ENCODE peak calls at places on chromosomes 6 and 20, in four cellular contexts. One of them, this sample, is unnamed.
A peak's percentile ranks its signal among the peaks of the same experiment; 100 is the strongest.

GRCh38 chr20:3784226-3784853 is 2.2 kb downstream of the CENPB start:
- DNase-seq in stimulated activated CD4-positive, alpha-beta T cell treated with anti-CD3 and anti-CD28 coated beads, Interleukin-15, amount 100 ng/mL, for 1 hour: no peak
- DNase-seq in CD4-positive, alpha-beta T cell: no peak
- DNase-seq in stimulated activated CD8-positive, alpha-beta memory T cell treated with anti-CD3 and anti-CD28 coated beads, Interleukin-2, amount 100 ng/mL, for 1 hour: no peak
- DNase-seq in this sample: no peak

GRCh38 chr6:1560281-1561058 is 49.2 kb upstream of the FOXC1 start:
- DNase-seq in stimulated activated CD4-positive, alpha-beta T cell treated with anti-CD3 and anti-CD28 coated beads, Interleukin-15, amount 100 ng/mL, for 1 hour: no peak
- DNase-seq in CD4-positive, alpha-beta T cell: no peak
- DNase-seq in stimulated activated CD8-positive, alpha-beta memory T cell treated with anti-CD3 and anti-CD28 coated beads, Interleukin-2, amount 100 ng/mL, for 1 hour: no peak
- DNase-seq in this sample: no peak

GRCh38 chr6:139407718-139408222 is 33.3 kb upstream of the CITED2 start:
- DNase-seq in stimulated activated CD4-positive, alpha-beta T cell treated with anti-CD3 and anti-CD28 coated beads, Interleukin-15, amount 100 ng/mL, for 1 hour: no peak
- DNase-seq in CD4-positive, alpha-beta T cell: no peak
- DNase-seq in stimulated activated CD8-positive, alpha-beta memory T cell treated with anti-CD3 and anti-CD28 coated beads, Interleukin-2, amount 100 ng/mL, for 1 hour: no peak
- DNase-seq in this sample: no peak

GRCh38 chr20:31394900-31395299 is 4.5 kb upstream of the DEFB119 start:
- DNase-seq in stimulated activated CD4-positive, alpha-beta T cell treated with anti-CD3 and anti-CD28 coated beads, Interleukin-15, amount 100 ng/mL, for 1 hour: no peak
- DNase-seq in CD4-positive, alpha-beta T cell: no peak
- DNase-seq in stimulated activated CD8-positive, alpha-beta memory T cell treated with anti-CD3 and anti-CD28 coated beads, Interleukin-2, amount 100 ng/mL, for 1 hour: no peak
- DNase-seq in this sample: no peak

GRCh38 chr6:10402648-10403311 is 12.1 kb downstream of the TFAP2A start:
- DNase-seq in stimulated activated CD4-positive, alpha-beta T cell treated with anti-CD3 and anti-CD28 coated beads, Interleukin-15, amount 100 ng/mL, for 1 hour: no peak
- DNase-seq in CD4-positive, alpha-beta T cell: no peak
- DNase-seq in stimulated activated CD8-positive, alpha-beta memory T cell treated with anti-CD3 and anti-CD28 coated beads, Interleukin-2, amount 100 ng/mL, for 1 hour: no peak
- DNase-seq in this sample: no peak

GRCh38 chr20:45685896-45686295 is 15.9 kb upstream of the WFDC11 start:
- DNase-seq in stimulated activated CD4-positive, alpha-beta T cell treated with anti-CD3 and anti-CD28 coated beads, Interleukin-15, amount 100 ng/mL, for 1 hour: no peak
- DNase-seq in CD4-positive, alpha-beta T cell: no peak
- DNase-seq in stimulated activated CD8-positive, alpha-beta memory T cell treated with anti-CD3 and anti-CD28 coated beads, Interleukin-2, amount 100 ng/mL, for 1 hour: no peak
- DNase-seq in this sample: no peak

GRCh38 chr6:12418946-12419345 is 128.8 kb downstream of the EDN1 start:
- DNase-seq in stimulated activated CD4-positive, alpha-beta T cell treated with anti-CD3 and anti-CD28 coated beads, Interleukin-15, amount 100 ng/mL, for 1 hour: no peak
- DNase-seq in CD4-positive, alpha-beta T cell: no peak
- DNase-seq in stimulated activated CD8-positive, alpha-beta memory T cell treated with anti-CD3 and anti-CD28 coated beads, Interleukin-2, amount 100 ng/mL, for 1 hour: no peak
- DNase-seq in this sample: no peak

GRCh38 chr6:159151266-159151855 is 17.8 kb upstream of the FNDC1 start:
- DNase-seq in stimulated activated CD4-positive, alpha-beta T cell treated with anti-CD3 and anti-CD28 coated beads, Interleukin-15, amount 100 ng/mL, for 1 hour: no peak
- DNase-seq in CD4-positive, alpha-beta T cell: peak; percentile 26
- DNase-seq in stimulated activated CD8-positive, alpha-beta memory T cell treated with anti-CD3 and anti-CD28 coated beads, Interleukin-2, amount 100 ng/mL, for 1 hour: peak; percentile 4
- DNase-seq in this sample: no peak

GRCh38 chr20:40197744-40198143 is 491.3 kb downstream of the MAFB start:
- DNase-seq in stimulated activated CD4-positive, alpha-beta T cell treated with anti-CD3 and anti-CD28 coated beads, Interleukin-15, amount 100 ng/mL, for 1 hour: no peak
- DNase-seq in CD4-positive, alpha-beta T cell: no peak
- DNase-seq in stimulated activated CD8-positive, alpha-beta memory T cell treated with anti-CD3 and anti-CD28 coated beads, Interleukin-2, amount 100 ng/mL, for 1 hour: no peak
- DNase-seq in this sample: no peak

GRCh38 chr6:168029459-168030217 is 32.2 kb downstream of the KIF25 start:
- DNase-seq in stimulated activated CD4-positive, alpha-beta T cell treated with anti-CD3 and anti-CD28 coated beads, Interleukin-15, amount 100 ng/mL, for 1 hour: no peak
- DNase-seq in CD4-positive, alpha-beta T cell: no peak
- DNase-seq in stimulated activated CD8-positive, alpha-beta memory T cell treated with anti-CD3 and anti-CD28 coated beads, Interleukin-2, amount 100 ng/mL, for 1 hour: no peak
- DNase-seq in this sample: no peak

GRCh38 chr6:105259912-105260889 is 80.4 kb upstream of the POPDC3 start:
- DNase-seq in stimulated activated CD4-positive, alpha-beta T cell treated with anti-CD3 and anti-CD28 coated beads, Interleukin-15, amount 100 ng/mL, for 1 hour: no peak
- DNase-seq in CD4-positive, alpha-beta T cell: no peak
- DNase-seq in stimulated activated CD8-positive, alpha-beta memory T cell treated with anti-CD3 and anti-CD28 coated beads, Interleukin-2, amount 100 ng/mL, for 1 hour: no peak
- DNase-seq in this sample: no peak

GRCh38 chr20:41098703-41099250 is 38.6 kb upstream of the PLCG1 start:
- DNase-seq in stimulated activated CD4-positive, alpha-beta T cell treated with anti-CD3 and anti-CD28 coated beads, Interleukin-15, amount 100 ng/mL, for 1 hour: no peak
- DNase-seq in CD4-positive, alpha-beta T cell: no peak
- DNase-seq in stimulated activated CD8-positive, alpha-beta memory T cell treated with anti-CD3 and anti-CD28 coated beads, Interleukin-2, amount 100 ng/mL, for 1 hour: no peak
- DNase-seq in this sample: no peak

GRCh38 chr20:53085720-53086119 is 113.6 kb downstream of the TSHZ2 start:
- DNase-seq in stimulated activated CD4-positive, alpha-beta T cell treated with anti-CD3 and anti-CD28 coated beads, Interleukin-15, amount 100 ng/mL, for 1 hour: no peak
- DNase-seq in CD4-positive, alpha-beta T cell: no peak
- DNase-seq in stimulated activated CD8-positive, alpha-beta memory T cell treated with anti-CD3 and anti-CD28 coated beads, Interleukin-2, amount 100 ng/mL, for 1 hour: no peak
- DNase-seq in this sample: no peak

GRCh38 chr6:120876405-120876804 is 457.9 kb downstream of the TBC1D32 start:
- DNase-seq in stimulated activated CD4-positive, alpha-beta T cell treated with anti-CD3 and anti-CD28 coated beads, Interleukin-15, amount 100 ng/mL, for 1 hour: no peak
- DNase-seq in CD4-positive, alpha-beta T cell: no peak
- DNase-seq in stimulated activated CD8-positive, alpha-beta memory T cell treated with anti-CD3 and anti-CD28 coated beads, Interleukin-2, amount 100 ng/mL, for 1 hour: no peak
- DNase-seq in this sample: no peak

GRCh38 chr20:57605878-57606277 is 14.3 kb downstream of the ZBP1 start:
- DNase-seq in stimulated activated CD4-positive, alpha-beta T cell treated with anti-CD3 and anti-CD28 coated beads, Interleukin-15, amount 100 ng/mL, for 1 hour: no peak
- DNase-seq in CD4-positive, alpha-beta T cell: no peak
- DNase-seq in stimulated activated CD8-positive, alpha-beta memory T cell treated with anti-CD3 and anti-CD28 coated beads, Interleukin-2, amount 100 ng/mL, for 1 hour: no peak
- DNase-seq in this sample: no peak

GRCh38 chr6:128421788-128422187 is 98.6 kb downstream of the PTPRK start:
- DNase-seq in stimulated activated CD4-positive, alpha-beta T cell treated with anti-CD3 and anti-CD28 coated beads, Interleukin-15, amount 100 ng/mL, for 1 hour: no peak
- DNase-seq in CD4-positive, alpha-beta T cell: no peak
- DNase-seq in stimulated activated CD8-positive, alpha-beta memory T cell treated with anti-CD3 and anti-CD28 coated beads, Interleukin-2, amount 100 ng/mL, for 1 hour: no peak
- DNase-seq in this sample: no peak

GRCh38 chr20:37956099-37956498 is 53.2 kb downstream of the VSTM2L start:
- DNase-seq in stimulated activated CD4-positive, alpha-beta T cell treated with anti-CD3 and anti-CD28 coated beads, Interleukin-15, amount 100 ng/mL, for 1 hour: no peak
- DNase-seq in CD4-positive, alpha-beta T cell: no peak
- DNase-seq in stimulated activated CD8-positive, alpha-beta memory T cell treated with anti-CD3 and anti-CD28 coated beads, Interleukin-2, amount 100 ng/mL, for 1 hour: no peak
- DNase-seq in this sample: no peak

GRCh38 chr6:154169193-154169847 is 130.3 kb downstream of the OPRM1 start:
- DNase-seq in stimulated activated CD4-positive, alpha-beta T cell treated with anti-CD3 and anti-CD28 coated beads, Interleukin-15, amount 100 ng/mL, for 1 hour: no peak
- DNase-seq in CD4-positive, alpha-beta T cell: no peak
- DNase-seq in stimulated activated CD8-positive, alpha-beta memory T cell treated with anti-CD3 and anti-CD28 coated beads, Interleukin-2, amount 100 ng/mL, for 1 hour: no peak
- DNase-seq in this sample: no peak

GRCh38 chr6:92687278-92687677 is 732.1 kb downstream of the EPHA7 start:
- DNase-seq in stimulated activated CD4-positive, alpha-beta T cell treated with anti-CD3 and anti-CD28 coated beads, Interleukin-15, amount 100 ng/mL, for 1 hour: no peak
- DNase-seq in CD4-positive, alpha-beta T cell: no peak
- DNase-seq in stimulated activated CD8-positive, alpha-beta memory T cell treated with anti-CD3 and anti-CD28 coated beads, Interleukin-2, amount 100 ng/mL, for 1 hour: no peak
- DNase-seq in this sample: no peak

GRCh38 chr20:39188264-39188765 is 226.2 kb downstream of the DHX35 start:
- DNase-seq in stimulated activated CD4-positive, alpha-beta T cell treated with anti-CD3 and anti-CD28 coated beads, Interleukin-15, amount 100 ng/mL, for 1 hour: no peak
- DNase-seq in CD4-positive, alpha-beta T cell: no peak
- DNase-seq in stimulated activated CD8-positive, alpha-beta memory T cell treated with anti-CD3 and anti-CD28 coated beads, Interleukin-2, amount 100 ng/mL, for 1 hour: no peak
- DNase-seq in this sample: no peak

GRCh38 chr6:10541591-10541990 is 20.4 kb downstream of the GCNT2 start:
- DNase-seq in stimulated activated CD4-positive, alpha-beta T cell treated with anti-CD3 and anti-CD28 coated beads, Interleukin-15, amount 100 ng/mL, for 1 hour: no peak
- DNase-seq in CD4-positive, alpha-beta T cell: no peak
- DNase-seq in stimulated activated CD8-positive, alpha-beta memory T cell treated with anti-CD3 and anti-CD28 coated beads, Interleukin-2, amount 100 ng/mL, for 1 hour: no peak
- DNase-seq in this sample: no peak

GRCh38 chr6:82589509-82590206 is 226.0 kb downstream of the TPBG start:
- DNase-seq in stimulated activated CD4-positive, alpha-beta T cell treated with anti-CD3 and anti-CD28 coated beads, Interleukin-15, amount 100 ng/mL, for 1 hour: no peak
- DNase-seq in CD4-positive, alpha-beta T cell: no peak
- DNase-seq in stimulated activated CD8-positive, alpha-beta memory T cell treated with anti-CD3 and anti-CD28 coated beads, Interleukin-2, amount 100 ng/mL, for 1 hour: no peak
- DNase-seq in this sample: no peak

GRCh38 chr6:144471986-144472385 is 186.9 kb downstream of the UTRN start:
- DNase-seq in stimulated activated CD4-positive, alpha-beta T cell treated with anti-CD3 and anti-CD28 coated beads, Interleukin-15, amount 100 ng/mL, for 1 hour: no peak
- DNase-seq in CD4-positive, alpha-beta T cell: no peak
- DNase-seq in stimulated activated CD8-positive, alpha-beta memory T cell treated with anti-CD3 and anti-CD28 coated beads, Interleukin-2, amount 100 ng/mL, for 1 hour: no peak
- DNase-seq in this sample: no peak